ENCODE peak calls at places on chromosomes 4 and X, in seven cellular contexts. D, X, R, G, S, E and U are unnamed samples.

GRCh38 chr4:8108261-8108660 is 50.4 kb downstream of the ABLIM2 start:
- DNase-seq in D (peak), X (no peak), R (no peak), G (no peak), S (no peak), E (no peak), U (no peak)

GRCh38 chr4:1175635-1176229 is 3.3 kb upstream of the SPON2 start:
- DNase-seq in D (no peak), X (no peak), R (no peak), G (no peak), S (no peak), E (no peak), U (no peak)

GRCh38 chr4:34633216-34633615 is 1611.1 kb downstream of the ARAP2 start:
- DNase-seq in D (no peak), X (no peak), R (no peak), G (no peak), S (no peak), E (no peak), U (no peak)

GRCh38 chr4:40548256-40548655 is 81.4 kb downstream of the RBM47 start:
- DNase-seq in D (no peak), X (no peak), R (no peak), G (no peak), S (no peak), E (no peak), U (no peak)

GRCh38 chr4:78612398-78613005 is 60.9 kb downstream of the ANXA3 start:
- DNase-seq in D (no peak), X (no peak), R (peak), G (no peak), S (peak), E (peak), U (peak)

GRCh38 chr4:169650227-169650936 is 30.0 kb downstream of the CLCN3 start:
- DNase-seq in D (no peak), X (no peak), R (no peak), G (no peak), S (no peak), E (no peak), U (no peak)

GRCh38 chr4:104966349-104967033 is 180.2 kb upstream of the TET2 start:
- DNase-seq in D (no peak), X (no peak), R (no peak), G (peak), S (peak), E (no peak), U (peak)

GRCh38 chrX:115428011-115428410 is 133.0 kb upstream of the PLS3 start:
- DNase-seq in D (no peak), X (no peak), R (no peak), G (no peak), S (no peak), E (peak), U (no peak)

GRCh38 chr4:7388627-7389026 is 46.1 kb downstream of the PSAPL1 start:
- DNase-seq in D (no peak), X (peak), R (no peak), G (no peak), S (no peak), E (no peak), U (no peak)

GRCh38 chr4:139266583-139267257 is 13.3 kb downstream of the MGARP start:
- DNase-seq in D (peak), X (peak), R (no peak), G (peak), S (peak), E (peak), U (peak)

GRCh38 chrX:23981711-23982110 is 45.3 kb downstream of the KLHL15 start:
- DNase-seq in D (no peak), X (no peak), R (no peak), G (no peak), S (no peak), E (no peak), U (no peak)

GRCh38 chr4:20305976-20306375 is 54.3 kb downstream of the SLIT2 start:
- DNase-seq in D (no peak), X (no peak), R (no peak), G (no peak), S (peak), E (no peak), U (no peak)

GRCh38 chr4:37685211-37685725 is 908 bp downstream of the RELL1 start:
- DNase-seq in D (no peak), X (no peak), R (no peak), G (peak), S (peak), E (no peak), U (no peak)

GRCh38 chr4:6887591-6888371 is 21.8 kb upstream of the TBC1D14 start:
- DNase-seq in D (no peak), X (peak), R (no peak), G (no peak), S (no peak), E (no peak), U (no peak)

GRCh38 chr4:294732-295131 is 10.5 kb downstream of the ZNF732 start:
- DNase-seq in D (no peak), X (no peak), R (no peak), G (no peak), S (no peak), E (no peak), U (no peak)

GRCh38 chr4:10704050-10704810 is 19.7 kb upstream of the CLNK start:
- DNase-seq in D (no peak), X (no peak), R (peak), G (no peak), S (no peak), E (no peak), U (no peak)

GRCh38 chr4:176646311-176646710 is 146.4 kb downstream of the VEGFC start:
- DNase-seq in D (no peak), X (no peak), R (no peak), G (no peak), S (no peak), E (no peak), U (no peak)

GRCh38 chrX:63784902-63785692 is at the start of gene ARHGEF9:
- DNase-seq in D (peak), X (peak), R (no peak), G (no peak), S (no peak), E (peak), U (peak)

GRCh38 chr4:165428957-165429356 is 50.1 kb downstream of the CPE start:
- DNase-seq in D (no peak), X (no peak), R (no peak), G (no peak), S (no peak), E (no peak), U (no peak)

GRCh38 chr4:180960758-180961401 is 1282.3 kb upstream of the TENM3 start:
- DNase-seq in D (no peak), X (no peak), R (no peak), G (no peak), S (no peak), E (no peak), U (no peak)

GRCh38 chr4:41072021-41072777 is 142.1 kb downstream of the APBB2 start:
- DNase-seq in D (no peak), X (no peak), R (no peak), G (no peak), S (no peak), E (no peak), U (no peak)

GRCh38 chrX:48541140-48541814 is 1.8 kb downstream of the TBC1D25 start:
- DNase-seq in D (no peak), X (no peak), R (no peak), G (no peak), S (peak), E (no peak), U (no peak)

GRCh38 chr4:88162636-88163035 is 4.2 kb upstream of the ABCG2 start:
- DNase-seq in D (no peak), X (no peak), R (no peak), G (no peak), S (no peak), E (no peak), U (no peak)

GRCh38 chr4:105641876-105642275 is 66.6 kb downstream of the INTS12 start:
- DNase-seq in D (no peak), X (no peak), R (no peak), G (no peak), S (no peak), E (no peak), U (no peak)

GRCh38 chr4:99585521-99585920 is 10.9 kb downstream of the MTTP start:
- DNase-seq in D (no peak), X (no peak), R (no peak), G (no peak), S (no peak), E (no peak), U (no peak)

GRCh38 chrX:48909703-48910102 is 1.7 kb downstream of the SLC35A2 start:
- DNase-seq in D (no peak), X (no peak), R (no peak), G (no peak), S (no peak), E (no peak), U (no peak)

GRCh38 chr4:113474017-113474416 is 287.5 kb downstream of the CAMK2D start:
- DNase-seq in D (no peak), X (no peak), R (no peak), G (peak), S (no peak), E (no peak), U (no peak)

GRCh38 chrX:110420771-110421498 is 62.3 kb downstream of the RTL9 start:
- DNase-seq in D (no peak), X (no peak), R (no peak), G (no peak), S (peak), E (no peak), U (peak)

GRCh38 chrX:28189011-28189410 is 207.8 kb upstream of the DCAF8L1 start:
- DNase-seq in D (no peak), X (no peak), R (no peak), G (no peak), S (no peak), E (no peak), U (no peak)

GRCh38 chrX:10526442-10526841 is 93.9 kb downstream of the MID1 start:
- DNase-seq in D (no peak), X (no peak), R (no peak), G (no peak), S (no peak), E (no peak), U (no peak)

GRCh38 chr4:6951880-6952381 is 42.3 kb downstream of the TBC1D14 start:
- DNase-seq in D (no peak), X (no peak), R (no peak), G (no peak), S (no peak), E (no peak), U (no peak)

GRCh38 chr4:71231753-71232420 is 106.9 kb upstream of the SLC4A4 start:
- DNase-seq in D (no peak), X (no peak), R (no peak), G (no peak), S (no peak), E (no peak), U (no peak)

GRCh38 chr4:17771284-17771908 is 10.0 kb downstream of the FAM184B start:
- DNase-seq in D (no peak), X (no peak), R (no peak), G (no peak), S (no peak), E (no peak), U (no peak)

GRCh38 chr4:80265571-80266266 is 745 bp upstream of the FGF5 start:
- DNase-seq in D (no peak), X (no peak), R (no peak), G (no peak), S (no peak), E (peak), U (peak)

GRCh38 chr4:140427919-140428471 is 547 bp upstream of the CLGN start:
- DNase-seq in D (no peak), X (no peak), R (no peak), G (no peak), S (no peak), E (no peak), U (no peak)

GRCh38 chrX:74614193-74614909 is at the start of gene RLIM:
- DNase-seq in D (peak), X (peak), R (peak), G (peak), S (peak), E (peak), U (peak)

GRCh38 chrX:56751071-56751470 is 22.0 kb downstream of the NBDY start:
- DNase-seq in D (no peak), X (no peak), R (no peak), G (no peak), S (no peak), E (no peak), U (no peak)

GRCh38 chr4:3368841-3369760 is 72.7 kb upstream of the HGFAC start:
- DNase-seq in D (no peak), X (no peak), R (no peak), G (no peak), S (no peak), E (peak), U (peak)

GRCh38 chrX:118702741-118703140 is 24.7 kb upstream of the IL13RA1 start:
- DNase-seq in D (no peak), X (no peak), R (no peak), G (no peak), S (no peak), E (no peak), U (no peak)

GRCh38 chrX:22366166-22366702 is 93.5 kb downstream of the CBLL2 start:
- DNase-seq in D (no peak), X (no peak), R (no peak), G (no peak), S (no peak), E (no peak), U (no peak)